ENCODE peak calls at places on chromosome 1, in seven cellular contexts. I, S, N, Y, B, O and E are unnamed samples.

GRCh38 chr1:90946630-90947029 is 75.2 kb downstream of the ZNF644 start:
- DNase-seq in B (no peak), Y (no peak), I (no peak), O (no peak), S (no peak), N (no peak), E (peak; percentile 2)

GRCh38 chr1:186482661-186483255 is 21.8 kb upstream of the PDC start:
- DNase-seq in S (peak; percentile 59), N (peak; percentile 47), I (peak; percentile 31), O (peak; percentile 85), B (peak; percentile 64), Y (peak; percentile 49), E (peak; percentile 64)

GRCh38 chr1:235423214-235423652 is 56.0 kb downstream of the TBCE start:
- DNase-seq in O (no peak), N (no peak), Y (no peak), S (no peak), B (no peak), I (peak; percentile 4), E (no peak)

GRCh38 chr1:45972621-45973020 is 159.8 kb downstream of the PIK3R3 start:
- DNase-seq in Y (no peak), S (no peak), I (no peak), O (no peak), N (no peak), B (no peak), E (no peak)

GRCh38 chr1:201538618-201539551 is at the start of gene NAV1:
- DNase-seq in S (no peak), O (peak; percentile 80), N (no peak), B (no peak), I (no peak), Y (peak; percentile 90), E (peak; percentile 29)

GRCh38 chr1:4408380-4408779 is 246.0 kb upstream of the AJAP1 start:
- DNase-seq in N (no peak), O (no peak), S (no peak), Y (no peak), B (no peak), I (no peak), E (no peak)

GRCh38 chr1:56965191-56965590 is 624 bp downstream of the C8B start:
- DNase-seq in I (no peak), B (no peak), O (no peak), S (no peak), N (no peak), Y (no peak), E (no peak)

GRCh38 chr1:235831148-235831547 is 35.6 kb downstream of the LYST start:
- DNase-seq in I (peak; percentile 35), B (no peak), S (no peak), Y (no peak), N (no peak), O (no peak), E (no peak)

GRCh38 chr1:3351300-3352083 is 103.0 kb upstream of the ARHGEF16 start:
- DNase-seq in N (no peak), I (no peak), B (no peak), O (no peak), S (no peak), Y (no peak), E (no peak)

GRCh38 chr1:156195853-156196252 is 1.9 kb downstream of the SLC25A44 start:
- DNase-seq in I (no peak), O (no peak), S (no peak), B (no peak), N (no peak), Y (no peak), E (no peak)

GRCh38 chr1:156196445-156196844 is 2.5 kb downstream of the SLC25A44 start:
- DNase-seq in I (no peak), N (no peak), O (no peak), Y (no peak), S (no peak), B (no peak), E (no peak)

GRCh38 chr1:156200062-156200461 is 6.2 kb downstream of the SLC25A44 start:
- DNase-seq in I (no peak), N (no peak), Y (no peak), S (no peak), B (no peak), O (no peak), E (no peak)

GRCh38 chr1:156194300-156194652 is 372 bp downstream of the SLC25A44 start:
- DNase-seq in Y (peak; percentile 42), N (no peak), I (no peak), O (no peak), B (no peak), S (no peak), E (no peak)

GRCh38 chr1:156198831-156199349 is 5.0 kb downstream of the SLC25A44 start:
- DNase-seq in N (no peak), S (no peak), I (peak; percentile 41), B (no peak), O (no peak), Y (no peak), E (no peak)
- TF ChIP-seq JUND in N (no peak), S (no peak), I (no peak), B (no peak), O (no peak), Y (no peak), E (no peak)

GRCh38 chr1:115063238-115063901 is 25.9 kb downstream of the TSPAN2 start:
- DNase-seq in S (no peak), Y (no peak), I (no peak), O (no peak), B (no peak), N (no peak), E (no peak)
- TF ChIP-seq JUND in S (no peak), Y (peak; percentile 96), I (no peak), O (no peak), B (no peak), N (no peak), E (no peak)

DNA sequence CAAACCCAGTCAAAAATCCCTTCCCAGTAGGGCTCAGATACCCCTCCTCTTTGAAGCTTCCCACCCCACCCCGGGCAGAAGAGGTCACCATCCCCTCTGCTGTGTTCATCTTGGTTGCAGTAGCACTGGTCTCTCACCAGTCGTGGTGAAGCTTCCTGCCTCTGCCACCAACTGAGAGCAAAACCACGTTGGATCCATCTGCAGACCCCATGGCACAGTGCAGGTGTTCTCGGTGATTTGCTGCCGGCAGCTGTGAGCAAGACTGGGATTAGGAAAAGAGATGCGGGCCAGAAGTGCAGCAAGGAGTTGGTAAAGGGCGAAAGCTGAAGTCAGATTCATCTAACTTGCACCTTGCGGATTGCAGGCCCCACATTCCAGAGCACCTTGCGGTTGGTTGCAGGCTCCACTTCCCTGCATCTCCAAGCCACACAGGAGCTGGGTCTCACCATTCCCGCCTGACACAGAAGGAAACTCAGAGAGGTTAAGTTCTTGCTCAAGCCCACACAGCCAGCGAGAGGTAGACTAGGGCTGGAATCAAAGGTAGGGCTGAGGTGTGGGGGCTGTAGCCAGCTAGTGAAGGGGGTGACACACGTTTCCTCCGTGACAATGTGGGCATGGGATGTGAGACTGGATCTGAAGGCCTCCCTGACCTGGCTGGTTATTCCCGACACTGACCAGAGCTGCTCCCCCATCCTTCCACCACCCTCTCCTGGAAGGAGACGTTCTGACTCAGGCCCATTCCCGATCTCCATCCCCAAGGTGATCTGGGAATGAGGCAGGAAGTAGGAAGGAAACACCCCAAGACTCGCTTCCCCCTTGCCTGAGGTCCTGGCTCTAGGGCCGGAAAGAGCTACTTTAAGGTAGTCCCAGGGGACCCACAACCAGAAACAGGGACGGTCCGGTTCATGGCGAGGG is 3.3 kb upstream of the FAM110D start:
- DNase-seq in Y (no peak), B (no peak), N (no peak), O (no peak), I (no peak), S (no peak), E (no peak)
- TF ChIP-seq JUND in Y (no peak), B (no peak), N (no peak), O (no peak), I (no peak), S (no peak), E (no peak)

GRCh38 chr1:25952851-25953401 is 44.9 kb downstream of the PAFAH2 start:
- DNase-seq in N (no peak), I (no peak), O (no peak), B (no peak), Y (peak; percentile 46), S (no peak), E (no peak)

GRCh38 chr1:25959626-25960025 is 38.2 kb downstream of the PAFAH2 start:
- DNase-seq in N (no peak), S (no peak), B (no peak), O (no peak), I (no peak), Y (no peak), E (no peak)

GRCh38 chr1:25955553-25955952 is 42.3 kb downstream of the PAFAH2 start:
- DNase-seq in I (no peak), Y (no peak), N (no peak), O (no peak), S (no peak), B (no peak), E (no peak)

GRCh38 chr1:25954371-25954938 is 43.4 kb downstream of the PAFAH2 start:
- DNase-seq in Y (no peak), N (no peak), I (no peak), S (no peak), B (no peak), O (no peak), E (no peak)

GRCh38 chr1:25958475-25958874 is 39.4 kb downstream of the PAFAH2 start:
- DNase-seq in B (no peak), S (no peak), I (no peak), O (no peak), Y (no peak), N (no peak), E (no peak)
- TF ChIP-seq JUND in B (no peak), S (no peak), I (no peak), O (no peak), Y (peak; percentile 11), N (no peak), E (no peak)